ENCODE peak calls at places on chromosome 19, in nine cellular contexts. One of them, this sample, is unnamed.

GRCh38 chr19:33797821-33798633 is 1.4 kb downstream of the KCTD15 start:
- DNase-seq in omental fat pad: no peak
- DNase-seq in body of pancreas: peak; percentile 70
- DNase-seq in progenitor cell of endocrine pancreas: no peak
- DNase-seq in retinal pigment epithelial cell: no peak
- DNase-seq in mammary epithelial cell: peak; percentile 19
- DNase-seq in cardiac fibroblast: peak; percentile 51
- DNase-seq in mucosa of descending colon: peak; percentile 81
- DNase-seq in WTC11: peak; percentile 71
- DNase-seq in this sample: peak; percentile 34

GRCh38 chr19:15101479-15102082 is 5.6 kb upstream of the SYDE1 start:
- DNase-seq in progenitor cell of endocrine pancreas: no peak
- DNase-seq in WTC11: peak; percentile 84
- DNase-seq in omental fat pad: no peak
- DNase-seq in mammary epithelial cell: peak; percentile 26
- DNase-seq in retinal pigment epithelial cell: no peak
- DNase-seq in mucosa of descending colon: no peak
- DNase-seq in cardiac fibroblast: peak; percentile 72
- DNase-seq in body of pancreas: peak; percentile 39
- DNase-seq in this sample: peak; percentile 44

GRCh38 chr19:5080030-5080644 is 111.2 kb downstream of the KDM4B start:
- DNase-seq in mucosa of descending colon: no peak
- DNase-seq in body of pancreas: peak; percentile 40
- DNase-seq in retinal pigment epithelial cell: no peak
- DNase-seq in WTC11: no peak
- DNase-seq in progenitor cell of endocrine pancreas: no peak
- DNase-seq in omental fat pad: no peak
- DNase-seq in mammary epithelial cell: no peak
- DNase-seq in cardiac fibroblast: no peak
- DNase-seq in this sample: no peak

GRCh38 chr19:18915639-18916038 is 3.5 kb downstream of the COPE start:
- DNase-seq in progenitor cell of endocrine pancreas: no peak
- DNase-seq in retinal pigment epithelial cell: no peak
- DNase-seq in WTC11: peak; percentile 66
- DNase-seq in cardiac fibroblast: peak; percentile 44
- DNase-seq in mucosa of descending colon: peak; percentile 62
- DNase-seq in body of pancreas: peak; percentile 35
- DNase-seq in omental fat pad: no peak
- DNase-seq in mammary epithelial cell: peak; percentile 32
- DNase-seq in this sample: peak; percentile 35

GRCh38 chr19:35357867-35358573 is at the start of gene FFAR3:
- DNase-seq in cardiac fibroblast: peak; percentile 59
- DNase-seq in WTC11: no peak
- DNase-seq in omental fat pad: no peak
- DNase-seq in body of pancreas: peak; percentile 74
- DNase-seq in progenitor cell of endocrine pancreas: no peak
- DNase-seq in retinal pigment epithelial cell: no peak
- DNase-seq in mammary epithelial cell: no peak
- DNase-seq in mucosa of descending colon: no peak
- DNase-seq in this sample: no peak

GRCh38 chr19:51944798-51945552 is 17.7 kb downstream of the ZNF613 start:
- DNase-seq in progenitor cell of endocrine pancreas: no peak
- DNase-seq in cardiac fibroblast: peak; percentile 6
- DNase-seq in omental fat pad: no peak
- DNase-seq in body of pancreas: no peak
- DNase-seq in mucosa of descending colon: no peak
- DNase-seq in mammary epithelial cell: no peak
- DNase-seq in retinal pigment epithelial cell: no peak
- DNase-seq in WTC11: no peak
- DNase-seq in this sample: no peak

GRCh38 chr19:11453468-11454341 is 18.3 kb downstream of the PRKCSH start:
- DNase-seq in mucosa of descending colon: no peak
- DNase-seq in mammary epithelial cell: no peak
- DNase-seq in retinal pigment epithelial cell: no peak
- DNase-seq in progenitor cell of endocrine pancreas: no peak
- DNase-seq in cardiac fibroblast: no peak
- DNase-seq in omental fat pad: no peak
- DNase-seq in body of pancreas: no peak
- DNase-seq in WTC11: peak; percentile 64
- DNase-seq in this sample: no peak

GRCh38 chr19:53977429-53977990 is 13.9 kb upstream of the CACNG6 start:
- DNase-seq in mucosa of descending colon: peak; percentile 54
- DNase-seq in body of pancreas: peak; percentile 86
- DNase-seq in retinal pigment epithelial cell: no peak
- DNase-seq in progenitor cell of endocrine pancreas: peak; percentile 55
- DNase-seq in omental fat pad: peak; percentile 60
- DNase-seq in cardiac fibroblast: peak; percentile 93
- DNase-seq in WTC11: peak; percentile 82
- DNase-seq in mammary epithelial cell: peak; percentile 63
- DNase-seq in this sample: peak; percentile 64

GRCh38 chr19:4922530-4923378 is 13.5 kb downstream of the UHRF1 start:
- DNase-seq in progenitor cell of endocrine pancreas: no peak
- DNase-seq in retinal pigment epithelial cell: no peak
- DNase-seq in mammary epithelial cell: no peak
- DNase-seq in mucosa of descending colon: no peak
- DNase-seq in cardiac fibroblast: no peak
- DNase-seq in omental fat pad: no peak
- DNase-seq in WTC11: no peak
- DNase-seq in body of pancreas: no peak
- DNase-seq in this sample: no peak

GRCh38 chr19:10520652-10521318 is 3.5 kb upstream of the S1PR5 start:
- DNase-seq in body of pancreas: peak; percentile 66
- DNase-seq in mucosa of descending colon: peak; percentile 39
- DNase-seq in omental fat pad: no peak
- DNase-seq in WTC11: no peak
- DNase-seq in retinal pigment epithelial cell: no peak
- DNase-seq in cardiac fibroblast: no peak
- DNase-seq in mammary epithelial cell: peak; percentile 69
- DNase-seq in progenitor cell of endocrine pancreas: no peak
- DNase-seq in this sample: no peak

GRCh38 chr19:57302020-57302465 is 18.2 kb upstream of the ZNF543 start:
- DNase-seq in omental fat pad: no peak
- DNase-seq in body of pancreas: no peak
- DNase-seq in mucosa of descending colon: no peak
- DNase-seq in cardiac fibroblast: peak; percentile 99
- DNase-seq in mammary epithelial cell: peak; percentile 99
- DNase-seq in progenitor cell of endocrine pancreas: no peak
- DNase-seq in retinal pigment epithelial cell: no peak
- DNase-seq in WTC11: no peak
- DNase-seq in this sample: no peak

DNA sequence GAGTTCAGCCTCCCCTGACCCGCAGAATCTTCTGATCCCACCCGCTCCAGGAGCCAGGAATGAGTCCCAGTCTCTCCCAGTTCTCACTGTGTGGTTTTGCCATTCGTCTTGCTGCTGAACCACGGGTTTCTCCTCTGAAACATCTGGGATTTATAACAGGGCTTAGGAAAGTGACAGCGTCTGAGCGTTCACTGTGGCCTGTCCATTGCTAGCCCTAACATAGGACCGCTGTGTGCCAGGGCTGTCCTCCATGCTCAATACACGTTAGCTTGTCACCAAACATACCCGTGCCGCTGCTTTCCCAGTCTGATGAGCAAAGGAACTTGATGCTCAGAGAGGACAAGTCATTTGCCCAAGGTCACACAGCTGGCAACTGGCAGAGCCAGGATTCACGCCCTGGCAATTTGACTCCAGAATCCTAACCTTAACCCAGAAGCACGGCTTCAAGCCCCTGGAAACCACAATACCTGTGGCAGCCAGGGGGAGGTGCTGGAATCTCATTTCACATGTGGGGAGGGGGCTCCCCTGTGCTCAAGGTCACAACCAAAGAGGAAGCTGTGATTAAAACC is 1.1 kb upstream of the APOE start:
- DNase-seq in mammary epithelial cell: no peak
- DNase-seq in mucosa of descending colon: no peak
- DNase-seq in WTC11: peak; percentile 67
- DNase-seq in retinal pigment epithelial cell: no peak
- DNase-seq in cardiac fibroblast: no peak
- DNase-seq in progenitor cell of endocrine pancreas: no peak
- DNase-seq in body of pancreas: no peak
- DNase-seq in omental fat pad: no peak
- DNase-seq in this sample: no peak
- TF ChIP-seq CTCF in mammary epithelial cell: no peak
- TF ChIP-seq CTCF in mucosa of descending colon: no peak
- TF ChIP-seq CTCF in WTC11: no peak
- TF ChIP-seq CTCF in retinal pigment epithelial cell: peak; percentile 31
- TF ChIP-seq CTCF in cardiac fibroblast: no peak
- TF ChIP-seq CTCF in progenitor cell of endocrine pancreas: peak; percentile 33
- TF ChIP-seq CTCF in body of pancreas: no peak
- TF ChIP-seq CTCF in omental fat pad: no peak
- TF ChIP-seq CTCF in this sample: peak; percentile 41

DNA sequence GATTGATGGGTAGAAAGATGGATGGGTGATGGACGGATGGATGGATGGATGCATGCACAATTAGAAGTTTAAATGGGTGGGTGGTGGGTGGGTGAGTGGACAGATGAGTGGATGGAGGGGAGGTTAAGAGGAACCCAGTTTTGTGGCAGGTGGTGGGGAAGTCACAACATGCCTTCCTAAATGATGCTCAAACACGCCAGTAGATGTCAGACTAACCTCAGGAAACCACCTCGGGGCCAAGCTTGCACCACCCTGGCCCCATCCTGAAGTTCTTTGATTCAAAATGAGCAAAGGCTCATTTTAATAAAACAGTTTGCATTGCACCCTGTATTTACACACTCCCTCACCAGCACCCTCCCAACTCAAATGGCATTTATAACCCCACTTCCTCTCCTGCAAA is 91.3 kb upstream of the CACNA1A start:
- DNase-seq in mucosa of descending colon: no peak
- DNase-seq in progenitor cell of endocrine pancreas: peak; percentile 22
- DNase-seq in WTC11: peak; percentile 56
- DNase-seq in cardiac fibroblast: peak; percentile 81
- DNase-seq in retinal pigment epithelial cell: no peak
- DNase-seq in body of pancreas: peak; percentile 55
- DNase-seq in mammary epithelial cell: peak; percentile 50
- DNase-seq in omental fat pad: no peak
- DNase-seq in this sample: peak; percentile 36
- TF ChIP-seq CTCF in mucosa of descending colon: peak; percentile 27
- TF ChIP-seq CTCF in progenitor cell of endocrine pancreas: peak; percentile 83
- TF ChIP-seq CTCF in WTC11: peak; percentile 33
- TF ChIP-seq CTCF in cardiac fibroblast: peak; percentile 59
- TF ChIP-seq CTCF in retinal pigment epithelial cell: peak; percentile 64
- TF ChIP-seq CTCF in body of pancreas: peak; percentile 28
- TF ChIP-seq CTCF in mammary epithelial cell: peak; percentile 44
- TF ChIP-seq CTCF in omental fat pad: no peak
- TF ChIP-seq CTCF in this sample: peak; percentile 88

DNA sequence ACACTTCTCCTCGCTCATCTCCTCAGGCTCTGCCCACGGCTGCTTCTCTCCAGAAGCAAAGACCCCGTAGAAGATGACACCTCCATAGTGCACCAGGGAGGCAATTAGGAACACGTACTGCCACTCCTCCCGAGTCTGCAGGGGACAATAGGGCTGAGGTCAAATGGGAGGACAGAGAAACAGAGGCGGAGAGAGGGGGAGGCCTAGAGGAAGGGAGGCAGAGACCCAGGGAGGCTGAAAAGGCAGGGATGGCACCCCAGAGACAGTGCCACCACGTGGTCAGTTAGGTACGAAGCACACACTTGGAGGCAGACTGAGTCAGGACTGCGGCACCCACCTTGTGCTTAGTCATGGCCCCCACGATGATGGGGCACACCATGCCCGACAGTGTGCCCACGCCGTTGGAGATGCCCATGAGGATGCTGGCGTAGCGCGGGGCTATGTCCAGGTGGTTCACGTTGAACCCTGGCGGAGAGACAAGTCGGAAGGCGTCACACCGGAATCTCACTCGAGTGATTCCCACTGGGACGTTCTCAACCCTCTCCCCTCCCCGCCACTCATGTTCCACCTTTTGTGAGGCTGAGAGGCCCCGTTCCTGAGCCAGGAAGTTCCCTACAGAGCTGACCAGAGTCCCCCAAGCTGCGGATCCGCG is 5.6 kb downstream of the GFY start:
- DNase-seq in mammary epithelial cell: no peak
- DNase-seq in progenitor cell of endocrine pancreas: no peak
- DNase-seq in WTC11: no peak
- DNase-seq in mucosa of descending colon: no peak
- DNase-seq in cardiac fibroblast: no peak
- DNase-seq in omental fat pad: no peak
- DNase-seq in body of pancreas: no peak
- DNase-seq in retinal pigment epithelial cell: no peak
- DNase-seq in this sample: no peak
- TF ChIP-seq CTCF in mammary epithelial cell: no peak
- TF ChIP-seq CTCF in progenitor cell of endocrine pancreas: no peak
- TF ChIP-seq CTCF in WTC11: peak; percentile 21
- TF ChIP-seq CTCF in mucosa of descending colon: no peak
- TF ChIP-seq CTCF in cardiac fibroblast: peak; percentile 7
- TF ChIP-seq CTCF in omental fat pad: no peak
- TF ChIP-seq CTCF in body of pancreas: no peak
- TF ChIP-seq CTCF in retinal pigment epithelial cell: peak; percentile 27
- TF ChIP-seq CTCF in this sample: peak; percentile 34

GRCh38 chr19:13503570-13504235 is 2.6 kb downstream of the CACNA1A start:
- DNase-seq in mucosa of descending colon: no peak
- DNase-seq in WTC11: no peak
- DNase-seq in omental fat pad: no peak
- DNase-seq in progenitor cell of endocrine pancreas: no peak
- DNase-seq in body of pancreas: no peak
- DNase-seq in mammary epithelial cell: no peak
- DNase-seq in cardiac fibroblast: no peak
- DNase-seq in retinal pigment epithelial cell: no peak
- DNase-seq in this sample: no peak
- TF ChIP-seq CTCF in mucosa of descending colon: no peak
- TF ChIP-seq CTCF in WTC11: no peak
- TF ChIP-seq CTCF in omental fat pad: no peak
- TF ChIP-seq CTCF in progenitor cell of endocrine pancreas: no peak
- TF ChIP-seq CTCF in body of pancreas: no peak
- TF ChIP-seq CTCF in mammary epithelial cell: no peak
- TF ChIP-seq CTCF in cardiac fibroblast: no peak
- TF ChIP-seq CTCF in retinal pigment epithelial cell: no peak
- TF ChIP-seq CTCF in this sample: no peak

GRCh38 chr19:42059196-42059595 is 10.8 kb downstream of the GRIK5 start:
- DNase-seq in mammary epithelial cell: no peak
- DNase-seq in mucosa of descending colon: no peak
- DNase-seq in retinal pigment epithelial cell: no peak
- DNase-seq in omental fat pad: no peak
- DNase-seq in WTC11: no peak
- DNase-seq in progenitor cell of endocrine pancreas: no peak
- DNase-seq in cardiac fibroblast: no peak
- DNase-seq in body of pancreas: no peak
- DNase-seq in this sample: no peak
- TF ChIP-seq CTCF in mammary epithelial cell: no peak
- TF ChIP-seq CTCF in mucosa of descending colon: no peak
- TF ChIP-seq CTCF in retinal pigment epithelial cell: no peak
- TF ChIP-seq CTCF in omental fat pad: no peak
- TF ChIP-seq CTCF in WTC11: no peak
- TF ChIP-seq CTCF in progenitor cell of endocrine pancreas: no peak
- TF ChIP-seq CTCF in cardiac fibroblast: no peak
- TF ChIP-seq CTCF in body of pancreas: no peak
- TF ChIP-seq CTCF in this sample: no peak